ENCODE peak calls at places on chromosomes 1 and 21, in four cellular contexts. N is K562, I is HL-60, U is GM12878. C is an unnamed sample.

GRCh38 chr1:99580451-99580850 is 65.5 kb upstream of the PALMD start:
- DNase-seq in U (no peak), I (no peak), N (no peak), C (no peak)

GRCh38 chr1:105023719-105024118 is 1274.0 kb downstream of the AMY1C start:
- DNase-seq in I (no peak), N (no peak), U (no peak), C (no peak)

GRCh38 chr1:241215203-241215602 is 141.8 kb downstream of the RGS7 start:
- DNase-seq in I (no peak), U (no peak), N (no peak), C (no peak)

GRCh38 chr1:213362598-213362997 is 311.6 kb downstream of the RPS6KC1 start:
- DNase-seq in N (no peak), U (no peak), I (no peak), C (no peak)

GRCh38 chr1:95023399-95024050 is 49.2 kb downstream of the ALG14 start:
- DNase-seq in U (no peak), N (no peak), I (no peak), C (no peak)

GRCh38 chr1:41072051-41072450 is 50.5 kb upstream of the SLFNL1 start:
- DNase-seq in N (no peak), U (no peak), I (no peak), C (no peak)

GRCh38 chr1:181669209-181669608 is 185.9 kb downstream of the CACNA1E start:
- DNase-seq in U (no peak), I (no peak), N (no peak), C (no peak)

GRCh38 chr21:45607021-45607921 is 36.3 kb upstream of the PCBP3 start:
- DNase-seq in U (no peak), I (no peak), N (no peak), C (no peak)

GRCh38 chr1:183841550-183841949 is 36.6 kb downstream of the RGL1 start:
- DNase-seq in N (no peak), I (no peak), U (peak), C (no peak)

GRCh38 chr1:165903672-165904071 is 76.3 kb downstream of the UCK2 start:
- DNase-seq in I (no peak), N (no peak), U (no peak), C (no peak)

GRCh38 chr1:234775477-234776246 is 165.7 kb upstream of the IRF2BP2 start:
- DNase-seq in N (no peak), U (no peak), I (peak), C (no peak)

GRCh38 chr1:207025144-207025880 is 7.2 kb downstream of the C1orf116 start:
- DNase-seq in I (peak), U (no peak), N (no peak), C (no peak)

GRCh38 chr1:201213926-201214325 is 23.3 kb downstream of the IGFN1 start:
- DNase-seq in U (no peak), I (no peak), N (no peak), C (no peak)

GRCh38 chr1:203153989-203154821 is 21.4 kb downstream of the MYBPH start:
- DNase-seq in N (no peak), U (no peak), I (no peak), C (no peak)

GRCh38 chr21:46110499-46111192 is 12.7 kb downstream of the COL6A2 start:
- DNase-seq in N (no peak), I (no peak), U (no peak), C (peak)

GRCh38 chr1:50968884-50969610 is 998 bp upstream of the CDKN2C start:
- DNase-seq in N (no peak), I (peak), U (no peak), C (peak)

GRCh38 chr21:16193758-16194606 is 464.2 kb downstream of the USP25 start:
- DNase-seq in U (no peak), N (no peak), I (peak), C (no peak)

GRCh38 chr1:19086176-19086875 is 123.7 kb downstream of the UBR4 start:
- DNase-seq in U (no peak), I (no peak), N (no peak), C (no peak)

GRCh38 chr1:158101455-158101854 is 79.2 kb upstream of the CD1D start:
- DNase-seq in I (no peak), N (no peak), U (no peak), C (no peak)

GRCh38 chr1:54869173-54869851 is 17.7 kb downstream of the DHCR24 start:
- DNase-seq in N (no peak), U (no peak), I (no peak), C (no peak)

GRCh38 chr1:1296070-1297061 is 11.4 kb downstream of the ACAP3 start:
- DNase-seq in N (no peak), I (no peak), U (no peak), C (no peak)

GRCh38 chr1:63797056-63797726 is 23.4 kb downstream of the ROR1 start:
- DNase-seq in N (no peak), U (no peak), I (no peak), C (no peak)

GRCh38 chr1:229037806-229038405 is 233.0 kb upstream of the RAB4A start:
- DNase-seq in I (no peak), U (no peak), N (no peak), C (no peak)

GRCh38 chr1:41657101-41657500 is 172.6 kb upstream of the EDN2 start:
- DNase-seq in I (no peak), U (no peak), N (no peak), C (no peak)

GRCh38 chr1:7404046-7404742 is 366.9 kb upstream of the VAMP3 start:
- DNase-seq in N (no peak), U (no peak), I (no peak), C (no peak)

GRCh38 chr1:159282118-159282517 is 20.0 kb upstream of the FCER1A start:
- DNase-seq in N (peak), U (no peak), I (no peak), C (no peak)

GRCh38 chr1:244012232-244012631 is 38.9 kb upstream of the ZBTB18 start:
- DNase-seq in U (no peak), I (no peak), N (no peak), C (no peak)

GRCh38 chr1:46394108-46394871 is at the start of gene FAAH:
- DNase-seq in N (no peak), I (no peak), U (no peak), C (no peak)

GRCh38 chr1:53891678-53892077 is 2.1 kb upstream of the YIPF1 start:
- DNase-seq in N (peak), I (no peak), U (no peak), C (no peak)

GRCh38 chr1:47678464-47678980 is 240.7 kb downstream of the FOXD2 start:
- DNase-seq in N (no peak), U (no peak), I (no peak), C (no peak)

GRCh38 chr1:2523191-2523890 is 3.1 kb downstream of the PANK4 start:
- DNase-seq in U (no peak), I (no peak), N (no peak), C (no peak)

GRCh38 chr1:182602945-182603645 is 1.1 kb downstream of the RGS16 start:
- DNase-seq in U (no peak), I (no peak), N (no peak), C (no peak)

GRCh38 chr1:43270421-43271095 is 775 bp downstream of the TMEM125 start:
- DNase-seq in U (no peak), N (peak), I (no peak), C (no peak)

DNA sequence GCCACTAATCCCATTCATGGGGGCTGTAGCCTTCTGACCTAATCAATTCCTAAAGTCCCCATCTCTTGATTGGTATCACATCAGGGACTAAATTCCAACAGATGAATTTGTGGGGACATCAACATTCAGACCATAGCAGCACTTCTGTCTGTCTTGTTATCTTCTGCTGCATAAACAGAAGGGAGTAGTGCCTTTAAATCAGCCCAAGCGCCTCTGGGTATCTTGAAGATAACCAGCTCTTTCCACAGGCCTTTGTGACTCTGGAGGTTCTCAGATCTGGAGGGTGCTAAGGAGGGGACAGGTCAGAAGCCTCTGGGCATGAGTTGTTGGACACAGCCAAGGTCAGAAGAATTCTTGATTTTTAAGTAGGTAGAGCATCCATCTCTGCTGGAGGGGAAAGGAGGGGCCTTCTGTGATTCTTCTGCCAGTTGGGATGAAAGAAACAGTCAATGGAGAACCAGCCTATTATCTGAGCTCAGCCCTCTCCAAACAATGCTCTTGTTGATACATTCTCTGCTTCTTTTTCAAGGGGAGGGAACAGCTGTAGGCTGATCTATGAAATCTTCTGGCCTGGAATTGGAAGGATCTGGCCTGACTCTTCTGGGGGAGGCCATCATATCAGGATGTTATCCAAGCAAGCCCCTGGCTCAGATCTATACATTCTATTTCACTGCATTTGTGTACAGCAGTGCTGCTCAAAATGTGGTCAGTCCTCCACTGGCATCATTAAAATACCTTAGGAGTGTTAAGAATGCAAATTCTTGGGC is 31.2 kb upstream of the LRIG2 start:
- DNase-seq in U (no peak), N (peak), I (no peak), C (no peak)
- TF ChIP-seq SPI1 in U (no peak), N (no peak), I (no peak), C (no peak)

GRCh38 chr1:61247051-61247854 is 164.9 kb downstream of the NFIA start:
- DNase-seq in U (no peak), N (peak), I (no peak), C (no peak)

GRCh38 chr1:61246001-61246400 is 163.6 kb downstream of the NFIA start:
- DNase-seq in N (no peak), U (no peak), I (no peak), C (no peak)

GRCh38 chr1:61241864-61242472 is 159.6 kb downstream of the NFIA start:
- DNase-seq in I (no peak), U (no peak), N (no peak), C (no peak)

GRCh38 chr1:61241411-61241838 is 159.1 kb downstream of the NFIA start:
- DNase-seq in U (no peak), I (peak), N (no peak), C (no peak)

GRCh38 chr1:61244114-61244513 is 161.8 kb downstream of the NFIA start:
- DNase-seq in N (peak), I (no peak), U (no peak), C (no peak)
- TF ChIP-seq SPI1 in N (no peak), I (no peak), U (no peak), C (no peak)

GRCh38 chr21:27741736-27742135 is 774.8 kb upstream of the ADAMTS5 start:
- DNase-seq in I (no peak), U (no peak), N (no peak), C (no peak)
- TF ChIP-seq SPI1 in I (no peak), U (no peak), N (no peak), C (no peak)

GRCh38 chr1:24322636-24323177 is 3.5 kb downstream of the GRHL3 start:
- DNase-seq in U (no peak), N (no peak), I (no peak), C (no peak)
- TF ChIP-seq SPI1 in U (no peak), N (no peak), I (no peak), C (no peak)

DNA sequence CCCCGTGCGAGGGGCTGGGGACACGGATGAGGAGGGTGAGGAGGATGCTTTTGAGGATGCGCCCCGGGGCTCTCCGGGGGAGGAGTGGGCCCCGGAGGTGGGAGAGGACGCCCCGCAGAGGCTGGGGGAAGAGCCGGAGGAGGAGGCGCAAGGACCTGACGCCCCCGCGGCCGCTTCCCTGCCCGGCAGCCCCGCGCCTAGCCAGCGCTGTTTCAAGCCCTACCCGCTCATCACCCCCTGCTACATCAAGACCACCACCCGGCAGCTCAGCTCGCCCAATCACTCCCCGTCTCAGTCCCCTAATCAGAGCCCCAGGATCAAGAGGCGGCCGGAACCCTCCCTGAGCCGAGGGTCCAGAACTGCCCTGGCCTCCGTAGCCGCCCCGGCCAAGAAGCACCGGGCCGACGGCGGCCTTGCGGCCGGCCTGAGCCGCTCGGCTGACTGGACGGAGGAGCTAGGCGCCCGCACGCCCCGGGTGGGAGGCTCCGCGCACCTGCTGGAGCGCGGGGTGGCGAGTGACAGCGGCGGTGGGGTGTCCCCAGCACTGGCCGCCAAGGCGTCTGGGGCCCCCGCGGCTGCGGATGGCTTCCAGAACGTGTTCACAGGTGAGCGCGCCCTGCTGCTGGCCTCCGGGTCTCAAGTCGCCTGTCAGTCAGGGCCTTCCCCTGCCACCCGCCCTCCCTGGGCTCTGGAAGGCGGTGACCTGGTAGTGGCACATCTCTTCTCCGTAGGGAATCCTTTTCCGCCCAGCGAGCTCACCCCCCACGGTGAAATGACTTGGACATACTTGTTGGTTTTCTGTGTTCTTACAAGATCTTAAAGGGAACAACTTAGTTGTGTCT is 1.7 kb downstream of the FMN2 start:
- DNase-seq in N (no peak), I (no peak), U (no peak), C (peak)
- TF ChIP-seq SPI1 in N (no peak), I (no peak), U (no peak), C (no peak)

GRCh38 chr1:151618470-151618869 is 6.6 kb downstream of the SNX27 start:
- DNase-seq in I (no peak), N (no peak), U (no peak), C (no peak)

GRCh38 chr1:151615711-151616504 is 4.1 kb downstream of the SNX27 start:
- DNase-seq in I (no peak), U (no peak), N (no peak), C (no peak)

GRCh38 chr1:151613275-151613867 is 1.5 kb downstream of the SNX27 start:
- DNase-seq in N (peak), U (no peak), I (peak), C (no peak)

GRCh38 chr1:151617995-151618394 is 6.1 kb downstream of the SNX27 start:
- DNase-seq in I (no peak), U (no peak), N (no peak), C (no peak)

DNA sequence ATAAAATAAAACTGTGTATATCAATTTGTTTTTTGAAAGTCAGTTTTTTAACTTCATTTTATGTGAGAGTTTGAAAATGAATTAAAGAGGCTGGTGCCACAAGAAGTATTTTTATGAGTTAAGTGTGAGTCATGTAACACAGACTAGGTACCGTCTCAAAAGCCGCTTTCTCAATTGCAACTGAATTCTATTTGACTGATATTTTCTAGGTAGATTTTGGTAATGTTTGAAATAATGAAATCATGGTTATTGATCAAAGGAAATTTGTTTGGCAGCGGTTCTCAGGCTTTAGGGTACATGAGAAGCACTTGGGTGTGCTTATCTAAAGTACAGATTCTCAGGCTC is 4.6 kb downstream of the SNX27 start:
- DNase-seq in U (no peak), I (no peak), N (no peak), C (no peak)
- TF ChIP-seq SPI1 in U (no peak), I (no peak), N (no peak), C (no peak)

GRCh38 chr1:162230096-162230495 is 146.6 kb downstream of the SPATA46 start:
- DNase-seq in U (no peak), N (no peak), I (peak), C (no peak)
- TF ChIP-seq SPI1 in U (no peak), N (no peak), I (no peak), C (no peak)

DNA sequence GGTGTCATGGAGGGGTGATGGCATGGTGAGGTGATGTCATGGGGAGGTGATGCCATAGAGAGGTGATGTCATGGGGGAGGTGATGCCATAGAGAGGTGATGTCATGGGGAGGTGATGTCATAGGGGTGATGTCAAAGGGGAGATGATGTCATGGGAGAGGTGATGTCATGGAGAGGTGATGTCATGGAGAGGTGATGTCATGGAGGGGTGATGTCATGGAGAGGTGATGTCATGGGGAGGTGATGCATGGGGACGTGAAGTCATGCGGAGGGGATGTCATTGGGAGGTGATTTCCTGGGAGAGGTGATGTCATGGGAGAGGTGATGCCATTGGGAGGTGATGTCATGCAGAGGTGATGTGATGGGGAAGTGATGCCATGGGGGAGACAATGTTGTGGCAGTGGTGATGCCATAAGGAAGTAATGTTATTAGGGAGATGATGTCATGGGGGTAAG is 92.1 kb upstream of the C1orf174 start:
- DNase-seq in N (peak), I (no peak), U (peak), C (no peak)
- TF ChIP-seq SPI1 in N (no peak), I (no peak), U (no peak), C (no peak)